ENCODE peak calls at places on chromosomes 16 and 17, in six cellular contexts. Q is lower lobe of right lung; J is fibroblast of the aortic adventitia; W is omental fat pad; S is CD8-positive, alpha-beta T cell; U is body of pancreas. Y is an unnamed sample.

GRCh38 chr17:798246-798645 is 16.1 kb downstream of the MRM3 start:
- DNase-seq in Q (no peak), J (no peak), W (no peak), S (no peak), U (no peak), Y (no peak)

GRCh38 chr17:59846391-59847165 is 46.2 kb downstream of the TUBD1 start:
- DNase-seq in Q (no peak), J (peak), W (no peak), S (no peak), U (no peak), Y (peak)

GRCh38 chr16:84423416-84423837 is 55.1 kb downstream of the ATP2C2 start:
- DNase-seq in Q (peak), J (peak), W (no peak), S (no peak), U (no peak), Y (peak)

GRCh38 chr16:27628216-27628945 is 78.4 kb downstream of the KATNIP start:
- DNase-seq in Q (no peak), J (peak), W (no peak), S (no peak), U (no peak), Y (no peak)

GRCh38 chr17:39553326-39553945 is 54.3 kb downstream of the NEUROD2 start:
- DNase-seq in Q (no peak), J (peak), W (no peak), S (no peak), U (no peak), Y (no peak)

GRCh38 chr16:24163935-24164334 is 92.2 kb upstream of the CACNG3 start:
- DNase-seq in Q (no peak), J (no peak), W (no peak), S (no peak), U (no peak), Y (no peak)

GRCh38 chr16:89357460-89357859 is 132.9 kb downstream of the ANKRD11 start:
- DNase-seq in Q (no peak), J (no peak), W (no peak), S (no peak), U (no peak), Y (no peak)

GRCh38 chr17:30950669-30951399 is 20.0 kb upstream of the RNF135 start:
- DNase-seq in Q (peak), J (peak), W (peak), S (no peak), U (peak), Y (no peak)

GRCh38 chr16:87789437-87790277 is 23.9 kb upstream of the KLHDC4 start:
- DNase-seq in Q (no peak), J (peak), W (no peak), S (no peak), U (no peak), Y (no peak)

GRCh38 chr17:75459590-75460267 is 3.3 kb downstream of the TMEM94 start:
- DNase-seq in Q (no peak), J (no peak), W (no peak), S (no peak), U (no peak), Y (peak)

GRCh38 chr16:65889533-65889966 is 476.9 kb upstream of the CDH5 start:
- DNase-seq in Q (no peak), J (no peak), W (no peak), S (no peak), U (no peak), Y (no peak)

GRCh38 chr17:57112994-57113393 is 27.9 kb downstream of the AKAP1 start:
- DNase-seq in Q (no peak), J (no peak), W (no peak), S (no peak), U (no peak), Y (no peak)

GRCh38 chr17:79083191-79083971 is 8.8 kb downstream of the ENGASE start:
- DNase-seq in Q (no peak), J (no peak), W (no peak), S (no peak), U (no peak), Y (no peak)

GRCh38 chr16:906296-906695 is 64.5 kb downstream of the LMF1 start:
- DNase-seq in Q (peak), J (no peak), W (no peak), S (no peak), U (no peak), Y (no peak)

GRCh38 chr17:30433514-30433913 is 43.7 kb upstream of the GOSR1 start:
- DNase-seq in Q (no peak), J (peak), W (no peak), S (no peak), U (no peak), Y (no peak)

GRCh38 chr16:89026121-89026612 is 49.2 kb upstream of the CBFA2T3 start:
- DNase-seq in Q (no peak), J (no peak), W (no peak), S (no peak), U (no peak), Y (peak)

GRCh38 chr16:74748710-74749073 is 25.9 kb downstream of the FA2H start:
- DNase-seq in Q (no peak), J (no peak), W (no peak), S (no peak), U (no peak), Y (no peak)

GRCh38 chr17:37180371-37180770 is 195.4 kb upstream of the C17orf78 start:
- DNase-seq in Q (no peak), J (no peak), W (no peak), S (no peak), U (no peak), Y (no peak)

GRCh38 chr16:85419503-85420408 is 193.4 kb upstream of the GSE1 start:
- DNase-seq in Q (peak), J (no peak), W (no peak), S (peak), U (peak), Y (no peak)

GRCh38 chr17:61408151-61409041 is 8.8 kb downstream of the TBX2 start:
- DNase-seq in Q (peak), J (no peak), W (no peak), S (no peak), U (peak), Y (peak)

GRCh38 chr17:1013729-1014090 is 16.8 kb downstream of the TIMM22 start:
- DNase-seq in Q (peak), J (no peak), W (no peak), S (no peak), U (no peak), Y (no peak)

GRCh38 chr17:4815043-4815675 is 8.2 kb downstream of the PLD2 start:
- DNase-seq in Q (no peak), J (no peak), W (no peak), S (no peak), U (no peak), Y (no peak)
- TF ChIP-seq CTCF in Q (no peak), J (peak), W (no peak), S (no peak), U (no peak), Y (no peak)

DNA sequence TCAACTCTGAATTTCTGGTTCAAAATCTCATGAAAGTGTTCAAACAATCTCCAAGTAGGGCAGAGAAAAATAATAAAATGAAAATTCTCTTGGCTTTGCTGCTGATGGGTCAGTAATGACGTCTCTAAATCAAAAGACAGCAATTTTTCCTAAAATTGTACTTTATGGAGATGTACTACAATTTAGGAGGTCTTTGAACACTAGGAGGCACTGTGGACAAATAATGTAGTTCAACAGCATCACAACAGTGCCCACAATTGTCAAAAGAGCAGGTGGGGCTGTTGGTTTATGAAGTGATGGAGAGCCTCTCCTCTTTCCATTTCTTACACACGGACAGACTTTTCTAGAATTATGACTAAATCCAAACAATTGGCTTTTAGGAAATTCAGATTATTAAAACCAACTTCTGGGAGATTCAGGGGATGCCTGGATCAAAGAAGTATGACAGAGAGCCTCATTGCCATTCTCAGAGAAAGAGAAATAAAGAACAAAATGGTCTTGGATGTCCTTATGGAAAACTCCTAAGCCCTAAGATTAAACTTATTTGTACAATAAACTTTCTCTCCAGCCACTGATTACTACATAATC is 23.8 kb downstream of the EZH1 start:
- DNase-seq in Q (no peak), J (peak), W (no peak), S (no peak), U (peak), Y (peak)
- TF ChIP-seq CTCF in Q (peak), J (peak), W (peak), S (peak), U (peak), Y (peak)

GRCh38 chr17:44765965-44766364 is 7.2 kb downstream of the ADAM11 start:
- DNase-seq in Q (no peak), J (no peak), W (no peak), S (no peak), U (no peak), Y (no peak)
- TF ChIP-seq CTCF in Q (no peak), J (no peak), W (no peak), S (no peak), U (no peak), Y (no peak)

GRCh38 chr16:70251651-70252354 is at the start of gene EXOSC6:
- DNase-seq in Q (peak), J (peak), W (peak), S (peak), U (peak), Y (peak)

GRCh38 chr16:70253291-70254094 is 1.8 kb upstream of the EXOSC6 start:
- DNase-seq in Q (no peak), J (peak), W (no peak), S (no peak), U (peak), Y (peak)

GRCh38 chr16:70254095-70254964 is 2.6 kb upstream of the EXOSC6 start:
- DNase-seq in Q (no peak), J (no peak), W (no peak), S (no peak), U (no peak), Y (no peak)

GRCh38 chr16:70250748-70251650 is 741 bp downstream of the EXOSC6 start:
- DNase-seq in Q (peak), J (peak), W (no peak), S (peak), U (peak), Y (peak)

DNA sequence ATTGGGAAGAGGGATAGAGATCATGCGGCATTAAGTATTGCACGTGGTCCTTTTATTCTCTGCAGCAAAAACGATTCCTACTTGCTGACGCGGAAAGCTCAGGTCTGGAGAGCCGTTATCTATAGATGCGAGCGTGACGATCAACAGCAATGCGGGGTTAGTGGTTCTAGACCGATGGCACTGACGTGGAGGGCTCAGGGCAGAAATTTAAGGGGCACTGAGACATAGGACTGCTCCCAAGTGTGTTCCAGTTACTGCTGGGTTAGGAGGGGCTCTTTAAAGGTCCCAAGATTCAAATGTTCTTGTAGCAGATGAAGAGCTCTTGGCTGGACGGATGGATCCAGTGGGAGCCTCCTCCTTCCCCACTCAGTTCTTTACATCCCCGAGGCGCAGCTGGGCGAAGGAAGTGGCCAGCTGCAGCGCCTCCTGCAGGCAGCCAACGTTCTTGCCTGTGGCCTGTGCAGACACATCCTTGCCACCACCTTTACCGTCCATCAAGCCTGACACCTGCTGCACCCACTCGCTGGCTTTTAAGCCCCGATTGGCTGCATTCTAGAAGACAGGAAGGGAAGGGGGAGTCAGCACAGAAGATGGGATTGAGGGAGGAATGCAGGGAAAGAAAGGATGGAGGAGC is 732 bp upstream of the EXOSC6 start:
- DNase-seq in Q (no peak), J (peak), W (no peak), S (no peak), U (no peak), Y (no peak)
- TF ChIP-seq CTCF in Q (peak), J (peak), W (no peak), S (no peak), U (no peak), Y (peak)

Y was measured in GM20000.